ENCODE peak calls at places on chromosomes 3 and 15, in nine cellular contexts. One of them, this sample, is unnamed.

GRCh38 chr15:86916671-86917450 is 837.2 kb downstream of the AGBL1 start:
- DNase-seq in progenitor cell of endocrine pancreas: no peak
- DNase-seq in cardiac muscle cell: no peak
- DNase-seq in RPMI7951: peak
- DNase-seq in iPS-NIHi11: no peak
- DNase-seq in T-cell: no peak
- DNase-seq in NCI-H1694 treated with DMSO at 0.1 percent for 48 hours: no peak
- DNase-seq in activated CD4-positive, alpha-beta T cell treated with anti-CD3 and anti-CD28 coated beads, Interleukin-2, amount 50 U/mL, for 1 hour: no peak
- DNase-seq in substantia nigra: peak
- DNase-seq in this sample: no peak

GRCh38 chr3:135982404-135982761 is 16.9 kb downstream of the PPP2R3A start:
- DNase-seq in iPS-NIHi11: no peak
- DNase-seq in cardiac muscle cell: no peak
- DNase-seq in RPMI7951: peak
- DNase-seq in substantia nigra: no peak
- DNase-seq in activated CD4-positive, alpha-beta T cell treated with anti-CD3 and anti-CD28 coated beads, Interleukin-2, amount 50 U/mL, for 1 hour: no peak
- DNase-seq in NCI-H1694 treated with DMSO at 0.1 percent for 48 hours: no peak
- DNase-seq in T-cell: no peak
- DNase-seq in progenitor cell of endocrine pancreas: no peak
- DNase-seq in this sample: no peak

GRCh38 chr15:64045774-64046346 is 425 bp downstream of the DAPK2 start:
- DNase-seq in activated CD4-positive, alpha-beta T cell treated with anti-CD3 and anti-CD28 coated beads, Interleukin-2, amount 50 U/mL, for 1 hour: no peak
- DNase-seq in NCI-H1694 treated with DMSO at 0.1 percent for 48 hours: no peak
- DNase-seq in progenitor cell of endocrine pancreas: peak
- DNase-seq in substantia nigra: no peak
- DNase-seq in T-cell: peak
- DNase-seq in iPS-NIHi11: peak
- DNase-seq in cardiac muscle cell: no peak
- DNase-seq in RPMI7951: no peak
- DNase-seq in this sample: no peak

GRCh38 chr3:40691598-40691905 is 166.8 kb downstream of the ZNF621 start:
- DNase-seq in NCI-H1694 treated with DMSO at 0.1 percent for 48 hours: no peak
- DNase-seq in RPMI7951: peak
- DNase-seq in iPS-NIHi11: no peak
- DNase-seq in cardiac muscle cell: peak
- DNase-seq in substantia nigra: peak
- DNase-seq in activated CD4-positive, alpha-beta T cell treated with anti-CD3 and anti-CD28 coated beads, Interleukin-2, amount 50 U/mL, for 1 hour: no peak
- DNase-seq in T-cell: no peak
- DNase-seq in progenitor cell of endocrine pancreas: no peak
- DNase-seq in this sample: no peak

GRCh38 chr3:99111235-99111634 is 209.7 kb upstream of the DCBLD2 start:
- DNase-seq in progenitor cell of endocrine pancreas: no peak
- DNase-seq in NCI-H1694 treated with DMSO at 0.1 percent for 48 hours: no peak
- DNase-seq in T-cell: no peak
- DNase-seq in cardiac muscle cell: no peak
- DNase-seq in activated CD4-positive, alpha-beta T cell treated with anti-CD3 and anti-CD28 coated beads, Interleukin-2, amount 50 U/mL, for 1 hour: no peak
- DNase-seq in iPS-NIHi11: no peak
- DNase-seq in RPMI7951: peak
- DNase-seq in substantia nigra: no peak
- DNase-seq in this sample: no peak

GRCh38 chr3:11091088-11091590 is 63.2 kb upstream of the HRH1 start:
- DNase-seq in RPMI7951: peak
- DNase-seq in cardiac muscle cell: peak
- DNase-seq in progenitor cell of endocrine pancreas: no peak
- DNase-seq in iPS-NIHi11: no peak
- DNase-seq in activated CD4-positive, alpha-beta T cell treated with anti-CD3 and anti-CD28 coated beads, Interleukin-2, amount 50 U/mL, for 1 hour: no peak
- DNase-seq in substantia nigra: no peak
- DNase-seq in T-cell: no peak
- DNase-seq in NCI-H1694 treated with DMSO at 0.1 percent for 48 hours: no peak
- DNase-seq in this sample: no peak

GRCh38 chr15:91021516-91022074 is 799 bp downstream of the VPS33B start:
- DNase-seq in RPMI7951: peak
- DNase-seq in T-cell: no peak
- DNase-seq in progenitor cell of endocrine pancreas: no peak
- DNase-seq in activated CD4-positive, alpha-beta T cell treated with anti-CD3 and anti-CD28 coated beads, Interleukin-2, amount 50 U/mL, for 1 hour: no peak
- DNase-seq in NCI-H1694 treated with DMSO at 0.1 percent for 48 hours: no peak
- DNase-seq in cardiac muscle cell: peak
- DNase-seq in substantia nigra: no peak
- DNase-seq in iPS-NIHi11: no peak
- DNase-seq in this sample: peak

GRCh38 chr15:78988361-78988911 is 43.6 kb upstream of the CTSH start:
- DNase-seq in RPMI7951: peak
- DNase-seq in substantia nigra: no peak
- DNase-seq in T-cell: no peak
- DNase-seq in NCI-H1694 treated with DMSO at 0.1 percent for 48 hours: no peak
- DNase-seq in iPS-NIHi11: no peak
- DNase-seq in cardiac muscle cell: peak
- DNase-seq in progenitor cell of endocrine pancreas: no peak
- DNase-seq in activated CD4-positive, alpha-beta T cell treated with anti-CD3 and anti-CD28 coated beads, Interleukin-2, amount 50 U/mL, for 1 hour: no peak
- DNase-seq in this sample: no peak

GRCh38 chr3:71360170-71360569 is 223.4 kb downstream of the FOXP1 start:
- DNase-seq in progenitor cell of endocrine pancreas: no peak
- DNase-seq in cardiac muscle cell: no peak
- DNase-seq in substantia nigra: no peak
- DNase-seq in T-cell: no peak
- DNase-seq in NCI-H1694 treated with DMSO at 0.1 percent for 48 hours: no peak
- DNase-seq in RPMI7951: no peak
- DNase-seq in activated CD4-positive, alpha-beta T cell treated with anti-CD3 and anti-CD28 coated beads, Interleukin-2, amount 50 U/mL, for 1 hour: no peak
- DNase-seq in iPS-NIHi11: no peak
- DNase-seq in this sample: no peak

GRCh38 chr3:39138804-39139415 is 14.5 kb downstream of the CSRNP1 start:
- DNase-seq in NCI-H1694 treated with DMSO at 0.1 percent for 48 hours: no peak
- DNase-seq in activated CD4-positive, alpha-beta T cell treated with anti-CD3 and anti-CD28 coated beads, Interleukin-2, amount 50 U/mL, for 1 hour: peak
- DNase-seq in progenitor cell of endocrine pancreas: no peak
- DNase-seq in iPS-NIHi11: no peak
- DNase-seq in RPMI7951: no peak
- DNase-seq in T-cell: no peak
- DNase-seq in substantia nigra: peak
- DNase-seq in cardiac muscle cell: peak
- DNase-seq in this sample: no peak

GRCh38 chr15:66721501-66721937 is 19.5 kb downstream of the SMAD6 start:
- DNase-seq in RPMI7951: no peak
- DNase-seq in progenitor cell of endocrine pancreas: no peak
- DNase-seq in cardiac muscle cell: no peak
- DNase-seq in iPS-NIHi11: no peak
- DNase-seq in NCI-H1694 treated with DMSO at 0.1 percent for 48 hours: no peak
- DNase-seq in activated CD4-positive, alpha-beta T cell treated with anti-CD3 and anti-CD28 coated beads, Interleukin-2, amount 50 U/mL, for 1 hour: no peak
- DNase-seq in substantia nigra: no peak
- DNase-seq in T-cell: no peak
- DNase-seq in this sample: no peak

GRCh38 chr3:6791161-6791560 is 69.8 kb upstream of the GRM7 start:
- DNase-seq in cardiac muscle cell: peak
- DNase-seq in NCI-H1694 treated with DMSO at 0.1 percent for 48 hours: no peak
- DNase-seq in RPMI7951: no peak
- DNase-seq in substantia nigra: no peak
- DNase-seq in activated CD4-positive, alpha-beta T cell treated with anti-CD3 and anti-CD28 coated beads, Interleukin-2, amount 50 U/mL, for 1 hour: no peak
- DNase-seq in iPS-NIHi11: no peak
- DNase-seq in T-cell: no peak
- DNase-seq in progenitor cell of endocrine pancreas: no peak
- DNase-seq in this sample: no peak

GRCh38 chr15:92082217-92082843 is 228.8 kb downstream of the SLCO3A1 start:
- DNase-seq in cardiac muscle cell: peak
- DNase-seq in RPMI7951: peak
- DNase-seq in T-cell: peak
- DNase-seq in iPS-NIHi11: peak
- DNase-seq in NCI-H1694 treated with DMSO at 0.1 percent for 48 hours: peak
- DNase-seq in activated CD4-positive, alpha-beta T cell treated with anti-CD3 and anti-CD28 coated beads, Interleukin-2, amount 50 U/mL, for 1 hour: peak
- DNase-seq in progenitor cell of endocrine pancreas: peak
- DNase-seq in substantia nigra: peak
- DNase-seq in this sample: peak

GRCh38 chr15:63969652-63970421 is 76.4 kb downstream of the DAPK2 start:
- DNase-seq in activated CD4-positive, alpha-beta T cell treated with anti-CD3 and anti-CD28 coated beads, Interleukin-2, amount 50 U/mL, for 1 hour: no peak
- DNase-seq in NCI-H1694 treated with DMSO at 0.1 percent for 48 hours: no peak
- DNase-seq in T-cell: no peak
- DNase-seq in progenitor cell of endocrine pancreas: no peak
- DNase-seq in RPMI7951: no peak
- DNase-seq in iPS-NIHi11: no peak
- DNase-seq in substantia nigra: no peak
- DNase-seq in cardiac muscle cell: no peak
- DNase-seq in this sample: no peak

GRCh38 chr3:115272036-115272824 is 125.1 kb upstream of the ZBTB20 start:
- DNase-seq in T-cell: no peak
- DNase-seq in cardiac muscle cell: peak
- DNase-seq in NCI-H1694 treated with DMSO at 0.1 percent for 48 hours: no peak
- DNase-seq in RPMI7951: peak
- DNase-seq in progenitor cell of endocrine pancreas: no peak
- DNase-seq in substantia nigra: no peak
- DNase-seq in activated CD4-positive, alpha-beta T cell treated with anti-CD3 and anti-CD28 coated beads, Interleukin-2, amount 50 U/mL, for 1 hour: no peak
- DNase-seq in iPS-NIHi11: peak
- DNase-seq in this sample: no peak

GRCh38 chr3:36911990-36912804 is 32.7 kb downstream of the TRANK1 start:
- DNase-seq in cardiac muscle cell: peak
- DNase-seq in iPS-NIHi11: no peak
- DNase-seq in activated CD4-positive, alpha-beta T cell treated with anti-CD3 and anti-CD28 coated beads, Interleukin-2, amount 50 U/mL, for 1 hour: no peak
- DNase-seq in RPMI7951: peak
- DNase-seq in T-cell: no peak
- DNase-seq in NCI-H1694 treated with DMSO at 0.1 percent for 48 hours: peak
- DNase-seq in substantia nigra: no peak
- DNase-seq in progenitor cell of endocrine pancreas: no peak
- DNase-seq in this sample: peak

GRCh38 chr3:1093216-1093615 is 392 bp downstream of the CNTN6 start:
- DNase-seq in NCI-H1694 treated with DMSO at 0.1 percent for 48 hours: peak
- DNase-seq in T-cell: no peak
- DNase-seq in activated CD4-positive, alpha-beta T cell treated with anti-CD3 and anti-CD28 coated beads, Interleukin-2, amount 50 U/mL, for 1 hour: no peak
- DNase-seq in cardiac muscle cell: no peak
- DNase-seq in substantia nigra: no peak
- DNase-seq in RPMI7951: no peak
- DNase-seq in progenitor cell of endocrine pancreas: no peak
- DNase-seq in iPS-NIHi11: no peak
- DNase-seq in this sample: no peak

GRCh38 chr3:10883478-10884234 is 67.6 kb downstream of the SLC6A11 start:
- DNase-seq in T-cell: no peak
- DNase-seq in NCI-H1694 treated with DMSO at 0.1 percent for 48 hours: peak
- DNase-seq in substantia nigra: peak
- DNase-seq in iPS-NIHi11: peak
- DNase-seq in cardiac muscle cell: peak
- DNase-seq in activated CD4-positive, alpha-beta T cell treated with anti-CD3 and anti-CD28 coated beads, Interleukin-2, amount 50 U/mL, for 1 hour: no peak
- DNase-seq in progenitor cell of endocrine pancreas: no peak
- DNase-seq in RPMI7951: peak
- DNase-seq in this sample: no peak

GRCh38 chr15:65666257-65666656 is 44.5 kb downstream of the SLC24A1 start:
- DNase-seq in T-cell: no peak
- DNase-seq in RPMI7951: peak
- DNase-seq in substantia nigra: no peak
- DNase-seq in activated CD4-positive, alpha-beta T cell treated with anti-CD3 and anti-CD28 coated beads, Interleukin-2, amount 50 U/mL, for 1 hour: no peak
- DNase-seq in cardiac muscle cell: peak
- DNase-seq in iPS-NIHi11: no peak
- DNase-seq in NCI-H1694 treated with DMSO at 0.1 percent for 48 hours: no peak
- DNase-seq in progenitor cell of endocrine pancreas: no peak
- DNase-seq in this sample: no peak

GRCh38 chr15:41919954-41920538 is 26.2 kb upstream of the SPTBN5 start:
- DNase-seq in T-cell: no peak
- DNase-seq in NCI-H1694 treated with DMSO at 0.1 percent for 48 hours: no peak
- DNase-seq in cardiac muscle cell: peak
- DNase-seq in iPS-NIHi11: no peak
- DNase-seq in substantia nigra: no peak
- DNase-seq in activated CD4-positive, alpha-beta T cell treated with anti-CD3 and anti-CD28 coated beads, Interleukin-2, amount 50 U/mL, for 1 hour: no peak
- DNase-seq in RPMI7951: peak
- DNase-seq in progenitor cell of endocrine pancreas: no peak
- DNase-seq in this sample: no peak